ENCODE peak calls at places on chromosomes 6 and 20, in five cellular contexts. T, G, B, V and Y are unnamed samples. For H3K9me3, the result is how much of the 10 kb centered on the place peaks cover.

GRCh38 chr6:39004801-39005200 is 43.8 kb upstream of the GLP1R start:
- DNase-seq in T (no peak), G (no peak), B (no peak), V (no peak), Y (no peak)

GRCh38 chr6:150539568-150539967 is 60.1 kb upstream of the PLEKHG1 start:
- DNase-seq in T (no peak), G (no peak), B (no peak), V (no peak), Y (no peak)

GRCh38 chr20:62203378-62204030 is 16.6 kb downstream of the HRH3 start:
- DNase-seq in T (no peak), G (no peak), B (no peak), V (no peak), Y (no peak)

GRCh38 chr6:102766946-102767345 is 1373.4 kb downstream of the GRIK2 start:
- DNase-seq in T (no peak), G (no peak), B (no peak), V (no peak), Y (no peak)

GRCh38 chr20:20303742-20304141 is 64.2 kb upstream of the INSM1 start:
- DNase-seq in T (no peak), G (no peak), B (no peak), V (peak), Y (no peak)

GRCh38 chr20:10920396-10920795 is 246.6 kb upstream of the JAG1 start:
- DNase-seq in T (no peak), G (no peak), B (no peak), V (no peak), Y (no peak)

GRCh38 chr6:28005124-28005662 is 48.2 kb downstream of the OR2B6 start:
- DNase-seq in T (no peak), G (no peak), B (no peak), V (no peak), Y (no peak)

GRCh38 chr20:48284837-48285236 is 499.6 kb upstream of the SULF2 start:
- DNase-seq in T (no peak), G (no peak), B (no peak), V (no peak), Y (no peak)

GRCh38 chr20:17533396-17533795 is 2.2 kb upstream of the BFSP1 start:
- DNase-seq in T (peak), G (peak), B (no peak), V (no peak), Y (no peak)

GRCh38 chr6:4489538-4489937 is 286.7 kb upstream of the CDYL start:
- DNase-seq in T (no peak), G (no peak), B (no peak), V (no peak), Y (no peak)
- H3K9me3 ChIP-seq in T (under half), G (under half), B (under half), V (under half), Y (under half)

DNA sequence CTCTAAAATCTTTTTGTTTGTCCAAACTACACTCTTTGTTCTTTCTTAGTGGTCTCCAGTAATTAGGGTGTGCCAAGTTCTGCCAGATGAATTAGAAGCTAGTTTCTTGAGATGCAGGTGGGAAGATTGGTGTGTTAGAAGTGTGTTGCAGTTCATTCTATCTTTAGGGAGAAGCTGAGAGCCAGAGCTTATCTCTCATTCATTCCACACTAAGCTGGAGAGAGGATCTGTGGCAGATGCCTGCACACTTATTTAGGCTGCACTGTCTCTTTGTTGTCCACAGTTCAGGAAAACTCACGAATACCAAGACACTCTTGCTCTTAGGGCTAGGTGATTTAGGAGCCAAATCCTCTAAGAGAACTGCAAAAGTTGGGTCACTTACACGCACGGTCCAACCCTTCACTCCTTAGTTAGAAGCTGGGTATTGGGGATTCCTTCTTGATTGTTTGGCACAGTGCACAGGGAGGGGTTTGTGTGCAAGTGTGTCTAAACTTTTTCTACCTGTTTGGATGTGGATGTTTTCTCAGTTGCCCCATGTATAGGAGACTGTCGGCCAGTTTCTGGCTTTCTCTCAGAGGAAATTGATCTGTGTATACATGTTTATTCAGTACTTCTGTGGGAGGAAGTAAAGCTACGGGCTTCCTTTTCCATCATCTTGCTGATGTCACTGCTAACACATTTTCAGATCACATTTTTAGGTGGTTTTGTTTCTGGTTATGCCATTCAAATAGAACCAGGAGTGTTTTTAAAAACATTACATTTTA is 49.5 kb downstream of the SMAP1 start:
- DNase-seq in T (no peak), G (no peak), B (no peak), V (no peak), Y (no peak)
- H3K9me3 ChIP-seq in T (under half), G (under half), B (under half), V (under half), Y (under half)

DNA sequence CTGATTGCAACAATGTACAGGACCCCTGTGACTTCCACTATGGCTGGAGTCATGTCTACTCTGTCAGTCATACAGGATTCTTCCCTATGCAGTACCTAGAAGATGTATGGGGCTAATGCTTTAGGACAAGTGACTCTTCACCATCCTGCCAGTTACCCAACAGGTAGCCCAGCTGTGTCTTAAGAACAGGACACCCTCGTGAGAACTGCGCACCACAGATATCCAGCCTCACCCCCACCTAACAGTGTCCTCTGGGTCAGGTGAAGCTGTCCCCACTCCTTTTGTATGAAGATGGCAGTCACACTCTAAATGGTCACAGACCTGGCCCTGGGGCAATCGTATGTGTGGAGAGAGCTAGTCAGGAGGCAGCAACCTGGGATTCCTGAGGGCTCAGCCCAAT is 191.6 kb downstream of the C6orf118 start:
- DNase-seq in T (no peak), G (no peak), B (no peak), V (no peak), Y (no peak)
- H3K9me3 ChIP-seq in T (under half), G (under half), B (under half), V (under half), Y (under half)

GRCh38 chr20:59645316-59645715 is 41.0 kb downstream of the PHACTR3 start:
- DNase-seq in T (peak), G (no peak), B (no peak), V (no peak), Y (no peak)
- H3K9me3 ChIP-seq in T (under half), G (under half), B (under half), V (under half), Y (under half)

GRCh38 chr6:167302074-167302473 is 11.0 kb downstream of the UNC93A start:
- DNase-seq in T (no peak), G (no peak), B (no peak), V (no peak), Y (no peak)

GRCh38 chr6:167304912-167305311 is 13.8 kb downstream of the UNC93A start:
- DNase-seq in T (no peak), G (no peak), B (no peak), V (no peak), Y (no peak)

GRCh38 chr6:167300902-167301425 is 9.8 kb downstream of the UNC93A start:
- DNase-seq in T (no peak), G (no peak), B (no peak), V (no peak), Y (no peak)

GRCh38 chr6:167303660-167304625 is 12.8 kb downstream of the UNC93A start:
- DNase-seq in T (no peak), G (no peak), B (no peak), V (no peak), Y (no peak)

DNA sequence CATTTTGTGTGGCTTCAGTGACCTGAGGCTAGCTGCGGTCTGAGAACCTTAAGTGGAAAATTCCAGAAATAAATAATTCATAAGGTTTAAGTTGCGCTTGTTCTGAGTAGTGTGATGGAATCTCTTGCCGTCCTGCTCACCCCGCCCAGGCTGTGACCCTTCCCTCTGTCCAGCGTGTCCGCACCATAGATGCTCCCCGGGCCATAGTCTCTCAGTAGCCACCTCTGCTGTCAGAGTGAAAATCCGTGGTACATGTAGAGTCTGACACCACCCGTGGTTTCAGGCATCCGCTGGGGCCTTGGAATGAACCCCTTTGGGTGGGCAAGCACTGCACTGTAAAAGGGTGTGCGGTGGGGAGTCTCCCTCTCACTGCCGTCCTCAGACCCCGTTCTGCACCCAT is 11.7 kb downstream of the UNC93A start:
- DNase-seq in T (no peak), G (no peak), B (no peak), V (no peak), Y (no peak)
- H3K9me3 ChIP-seq in T (under half), G (under half), B (under half), V (under half), Y (under half)

DNA sequence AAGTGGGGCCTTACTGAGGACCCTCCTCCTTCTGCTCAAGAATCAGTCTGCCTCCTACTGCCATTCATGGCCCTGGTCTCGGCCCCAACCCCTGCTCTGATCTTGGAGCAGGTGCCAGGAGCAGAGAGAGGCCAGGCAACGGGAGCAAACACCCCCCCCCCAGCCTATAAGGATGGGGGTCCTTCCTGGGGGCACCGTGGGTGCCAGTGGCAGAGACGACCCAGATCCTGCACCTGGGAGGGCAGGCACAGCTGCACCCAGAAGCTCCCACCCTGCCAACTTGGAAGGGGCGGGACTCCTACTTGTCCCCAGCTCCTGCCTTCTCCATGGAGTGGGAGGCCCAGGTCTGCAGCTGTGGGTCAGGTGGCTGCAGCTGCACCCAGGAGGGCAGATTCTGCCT is 183.2 kb downstream of the EYA4 start:
- DNase-seq in T (no peak), G (no peak), B (no peak), V (no peak), Y (no peak)
- H3K9me3 ChIP-seq in T (under half), G (under half), B (under half), V (under half), Y (under half)